ENCODE peak calls at places on chromosomes 3 and 15, in eight cellular contexts. A is MV-4-11; Y is GM03348; U is effector CD4-positive, alpha-beta T cell; J is HL-60; I is ACHN; W is GOT3; V is HTR-8/SVneo. F is an unnamed sample.

GRCh38 chr3:113266738-113267137 is 55.4 kb downstream of the BOC start:
- DNase-seq in Y (no peak), A (no peak), I (no peak), V (no peak), W (no peak), U (no peak), J (no peak), F (no peak)

GRCh38 chr3:183824761-183825379 is 507 bp downstream of the MAP6D1 start:
- DNase-seq in I (peak), J (no peak), W (no peak), U (no peak), V (peak), A (no peak), Y (peak), F (no peak)

GRCh38 chr3:6526321-6526720 is 334.6 kb upstream of the GRM7 start:
- DNase-seq in U (no peak), I (no peak), Y (no peak), W (no peak), J (no peak), V (no peak), A (no peak), F (no peak)

GRCh38 chr3:148971819-148972218 is 19.5 kb upstream of the GYG1 start:
- DNase-seq in I (no peak), V (no peak), U (no peak), A (no peak), J (no peak), Y (peak), W (no peak), F (no peak)

GRCh38 chr3:131714585-131715220 is 211.9 kb upstream of the MRPL3 start:
- DNase-seq in U (no peak), I (no peak), Y (no peak), A (no peak), W (no peak), V (no peak), J (no peak), F (no peak)

GRCh38 chr15:87578776-87579175 is 677.8 kb downstream of the NTRK3 start:
- DNase-seq in Y (no peak), W (no peak), J (no peak), V (no peak), A (no peak), U (no peak), I (no peak), F (no peak)

GRCh38 chr3:138199847-138200246 is 12.7 kb downstream of the ARMC8 start:
- DNase-seq in U (no peak), I (no peak), A (peak), Y (no peak), W (no peak), V (no peak), J (no peak), F (peak)

GRCh38 chr3:57592306-57592705 is 4.8 kb downstream of the ARF4 start:
- DNase-seq in V (no peak), W (no peak), I (no peak), A (no peak), J (no peak), U (no peak), Y (no peak), F (no peak)

GRCh38 chr15:47794266-47794914 is 77.1 kb downstream of the SEMA6D start:
- DNase-seq in I (no peak), V (no peak), W (no peak), Y (no peak), J (no peak), U (no peak), A (no peak), F (no peak)

GRCh38 chr3:152021951-152022461 is 148.6 kb downstream of the SUCNR1 start:
- DNase-seq in W (peak), J (no peak), Y (peak), U (no peak), V (peak), A (no peak), I (no peak), F (peak)

GRCh38 chr3:127177226-127177625 is 15.7 kb upstream of the PRR23E start:
- DNase-seq in Y (no peak), I (peak), U (no peak), A (no peak), J (no peak), W (no peak), V (no peak), F (no peak)

GRCh38 chr3:60948488-60948887 is 302.8 kb downstream of the FHIT start:
- DNase-seq in A (peak), W (no peak), U (no peak), Y (peak), J (no peak), I (peak), V (no peak), F (no peak)

GRCh38 chr3:126937533-126938432 is 45.1 kb upstream of the PLXNA1 start:
- DNase-seq in U (no peak), I (no peak), V (no peak), J (no peak), Y (no peak), W (no peak), A (no peak), F (no peak)

GRCh38 chr3:99323940-99324339 is 314.5 kb upstream of the COL8A1 start:
- DNase-seq in A (no peak), U (no peak), Y (no peak), I (no peak), V (no peak), W (no peak), J (no peak), F (no peak)

GRCh38 chr15:69154026-69154425 is 6.4 kb upstream of the GLCE start:
- DNase-seq in Y (no peak), A (no peak), J (no peak), I (no peak), W (no peak), U (no peak), V (no peak), F (no peak)

GRCh38 chr3:157128771-157129671 is 30.9 kb downstream of the CCNL1 start:
- DNase-seq in J (no peak), W (no peak), I (peak), V (peak), Y (peak), A (no peak), U (no peak), F (no peak)

GRCh38 chr3:127734754-127735473 is 62.2 kb downstream of the ABTB1 start:
- DNase-seq in I (peak), V (peak), A (peak), Y (peak), J (peak), U (no peak), W (peak), F (peak)

GRCh38 chr15:98997312-98997711 is 10.3 kb downstream of the PGPEP1L start:
- DNase-seq in Y (no peak), V (no peak), J (no peak), W (no peak), U (no peak), I (no peak), A (no peak), F (no peak)

GRCh38 chr3:133459400-133459799 is 59.5 kb downstream of the BFSP2 start:
- DNase-seq in I (no peak), W (no peak), A (no peak), U (no peak), Y (no peak), J (no peak), V (no peak), F (no peak)

GRCh38 chr3:11596387-11596786 is 47.3 kb downstream of the VGLL4 start:
- DNase-seq in J (no peak), V (no peak), I (no peak), U (no peak), W (no peak), Y (no peak), A (no peak), F (no peak)